ENCODE peak calls at places on chromosome 5, in four cellular contexts. One of them, this sample, is unnamed.

GRCh38 chr5:67331296-67331925 is 134.8 kb upstream of the CD180 start:
- DNase-seq in H1: no peak
- DNase-seq in endothelial cell of umbilical vein: peak
- DNase-seq in prostate gland: no peak
- DNase-seq in this sample: no peak

GRCh38 chr5:95599252-95599651 is 20.6 kb upstream of the GPR150 start:
- DNase-seq in H1: no peak
- DNase-seq in endothelial cell of umbilical vein: no peak
- DNase-seq in prostate gland: no peak
- DNase-seq in this sample: no peak

GRCh38 chr5:156096259-156096658 is 230.7 kb upstream of the SGCD start:
- DNase-seq in H1: no peak
- DNase-seq in endothelial cell of umbilical vein: no peak
- DNase-seq in prostate gland: no peak
- DNase-seq in this sample: no peak

GRCh38 chr5:141879941-141880738 is 1.9 kb upstream of the PCDH1 start:
- DNase-seq in H1: no peak
- DNase-seq in endothelial cell of umbilical vein: no peak
- DNase-seq in prostate gland: no peak
- DNase-seq in this sample: no peak

GRCh38 chr5:73625905-73626811 is at the start of gene ARHGEF28:
- DNase-seq in H1: peak
- DNase-seq in endothelial cell of umbilical vein: peak
- DNase-seq in prostate gland: peak
- DNase-seq in this sample: peak

GRCh38 chr5:150022163-150022540 is 21.6 kb downstream of the HMGXB3 start:
- DNase-seq in H1: no peak
- DNase-seq in endothelial cell of umbilical vein: peak
- DNase-seq in prostate gland: peak
- DNase-seq in this sample: no peak

GRCh38 chr5:64811050-64811640 is 42.4 kb downstream of the CWC27 start:
- DNase-seq in H1: no peak
- DNase-seq in endothelial cell of umbilical vein: peak
- DNase-seq in prostate gland: no peak
- DNase-seq in this sample: no peak

GRCh38 chr5:98768160-98769005 is 5.1 kb upstream of the RGMB start:
- DNase-seq in H1: peak
- DNase-seq in endothelial cell of umbilical vein: peak
- DNase-seq in prostate gland: no peak
- DNase-seq in this sample: no peak

GRCh38 chr5:125559296-125559695 is 812.9 kb upstream of the ZNF608 start:
- DNase-seq in H1: no peak
- DNase-seq in endothelial cell of umbilical vein: peak
- DNase-seq in prostate gland: no peak
- DNase-seq in this sample: peak

GRCh38 chr5:36730537-36731216 is 124.3 kb downstream of the SLC1A3 start:
- DNase-seq in H1: no peak
- DNase-seq in endothelial cell of umbilical vein: no peak
- DNase-seq in prostate gland: no peak
- DNase-seq in this sample: no peak

GRCh38 chr5:66743344-66743743 is 147.2 kb downstream of the MAST4 start:
- DNase-seq in H1: no peak
- DNase-seq in endothelial cell of umbilical vein: no peak
- DNase-seq in prostate gland: no peak
- DNase-seq in this sample: no peak

GRCh38 chr5:10489810-10490426 is 48.2 kb downstream of the ROPN1L start:
- DNase-seq in H1: no peak
- DNase-seq in endothelial cell of umbilical vein: peak
- DNase-seq in prostate gland: no peak
- DNase-seq in this sample: no peak

GRCh38 chr5:61732376-61732775 is 400.3 kb downstream of the ZSWIM6 start:
- DNase-seq in H1: no peak
- DNase-seq in endothelial cell of umbilical vein: no peak
- DNase-seq in prostate gland: no peak
- DNase-seq in this sample: no peak

GRCh38 chr5:58457040-58457439 is 2.8 kb downstream of the PLK2 start:
- DNase-seq in H1: no peak
- DNase-seq in endothelial cell of umbilical vein: peak
- DNase-seq in prostate gland: no peak
- DNase-seq in this sample: no peak

GRCh38 chr5:76030343-76030742 is 52.8 kb upstream of the SV2C start:
- DNase-seq in H1: no peak
- DNase-seq in endothelial cell of umbilical vein: no peak
- DNase-seq in prostate gland: no peak
- DNase-seq in this sample: no peak

GRCh38 chr5:143403607-143404415 is at the start of gene NR3C1:
- DNase-seq in H1: peak
- DNase-seq in endothelial cell of umbilical vein: peak
- DNase-seq in prostate gland: peak
- DNase-seq in this sample: peak
- TF ChIP-seq POLR2A in H1: no peak
- TF ChIP-seq POLR2A in endothelial cell of umbilical vein: no peak
- TF ChIP-seq POLR2A in prostate gland: peak
- TF ChIP-seq POLR2A in this sample: peak

DNA sequence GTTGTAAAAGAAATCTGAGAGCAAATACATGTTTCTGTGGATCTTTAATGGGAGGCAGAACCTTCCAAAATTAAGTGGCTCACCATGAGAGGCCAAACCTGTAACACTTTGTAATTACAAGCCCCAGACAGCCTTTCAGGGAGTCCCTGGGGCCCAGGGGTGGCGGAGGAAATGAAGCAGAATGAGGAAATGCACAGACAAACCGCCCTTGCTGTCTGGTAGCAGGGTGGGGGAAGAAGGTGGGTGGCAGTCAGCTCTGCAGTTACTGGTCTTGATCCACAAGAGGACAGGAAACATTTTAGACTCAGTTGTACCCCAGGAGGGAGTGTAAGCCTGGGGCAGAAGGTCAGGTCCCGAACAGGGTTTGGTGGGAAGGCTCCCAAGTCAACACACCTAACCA is 6.5 kb downstream of the ARL14EPL start:
- DNase-seq in H1: no peak
- DNase-seq in endothelial cell of umbilical vein: no peak
- DNase-seq in prostate gland: no peak
- DNase-seq in this sample: no peak
- TF ChIP-seq POLR2A in H1: no peak
- TF ChIP-seq POLR2A in endothelial cell of umbilical vein: no peak
- TF ChIP-seq POLR2A in prostate gland: no peak
- TF ChIP-seq POLR2A in this sample: no peak

GRCh38 chr5:38845555-38846378 is at the start of gene OSMR:
- DNase-seq in H1: peak
- DNase-seq in endothelial cell of umbilical vein: peak
- DNase-seq in prostate gland: peak
- DNase-seq in this sample: peak
- TF ChIP-seq POLR2A in H1: no peak
- TF ChIP-seq POLR2A in endothelial cell of umbilical vein: peak
- TF ChIP-seq POLR2A in prostate gland: peak
- TF ChIP-seq POLR2A in this sample: peak

GRCh38 chr5:72106922-72107873 is at the start of gene MAP1B:
- DNase-seq in H1: peak
- DNase-seq in endothelial cell of umbilical vein: peak
- DNase-seq in prostate gland: peak
- DNase-seq in this sample: peak
- TF ChIP-seq POLR2A in H1: peak
- TF ChIP-seq POLR2A in endothelial cell of umbilical vein: peak
- TF ChIP-seq POLR2A in prostate gland: no peak
- TF ChIP-seq POLR2A in this sample: peak

GRCh38 chr5:116084891-116085715 is at the start of gene COMMD10:
- DNase-seq in H1: peak
- DNase-seq in endothelial cell of umbilical vein: peak
- DNase-seq in prostate gland: peak
- DNase-seq in this sample: peak
- TF ChIP-seq POLR2A in H1: peak
- TF ChIP-seq POLR2A in endothelial cell of umbilical vein: peak
- TF ChIP-seq POLR2A in prostate gland: peak
- TF ChIP-seq POLR2A in this sample: peak

GRCh38 chr5:151086905-151087360 is 6.1 kb upstream of the TNIP1 start:
- DNase-seq in H1: no peak
- DNase-seq in endothelial cell of umbilical vein: no peak
- DNase-seq in prostate gland: no peak
- DNase-seq in this sample: no peak
- TF ChIP-seq POLR2A in H1: no peak
- TF ChIP-seq POLR2A in endothelial cell of umbilical vein: no peak
- TF ChIP-seq POLR2A in prostate gland: no peak
- TF ChIP-seq POLR2A in this sample: no peak

GRCh38 chr5:55994998-55995914 is 493 bp upstream of the IL6ST start:
- DNase-seq in H1: peak
- DNase-seq in endothelial cell of umbilical vein: peak
- DNase-seq in prostate gland: peak
- DNase-seq in this sample: peak
- TF ChIP-seq POLR2A in H1: no peak
- TF ChIP-seq POLR2A in endothelial cell of umbilical vein: no peak
- TF ChIP-seq POLR2A in prostate gland: peak
- TF ChIP-seq POLR2A in this sample: peak

GRCh38 chr5:176536902-176537607 is at the start of gene RNF44:
- DNase-seq in H1: peak
- DNase-seq in endothelial cell of umbilical vein: peak
- DNase-seq in prostate gland: peak
- DNase-seq in this sample: peak
- TF ChIP-seq POLR2A in H1: peak
- TF ChIP-seq POLR2A in endothelial cell of umbilical vein: no peak
- TF ChIP-seq POLR2A in prostate gland: peak
- TF ChIP-seq POLR2A in this sample: no peak

DNA sequence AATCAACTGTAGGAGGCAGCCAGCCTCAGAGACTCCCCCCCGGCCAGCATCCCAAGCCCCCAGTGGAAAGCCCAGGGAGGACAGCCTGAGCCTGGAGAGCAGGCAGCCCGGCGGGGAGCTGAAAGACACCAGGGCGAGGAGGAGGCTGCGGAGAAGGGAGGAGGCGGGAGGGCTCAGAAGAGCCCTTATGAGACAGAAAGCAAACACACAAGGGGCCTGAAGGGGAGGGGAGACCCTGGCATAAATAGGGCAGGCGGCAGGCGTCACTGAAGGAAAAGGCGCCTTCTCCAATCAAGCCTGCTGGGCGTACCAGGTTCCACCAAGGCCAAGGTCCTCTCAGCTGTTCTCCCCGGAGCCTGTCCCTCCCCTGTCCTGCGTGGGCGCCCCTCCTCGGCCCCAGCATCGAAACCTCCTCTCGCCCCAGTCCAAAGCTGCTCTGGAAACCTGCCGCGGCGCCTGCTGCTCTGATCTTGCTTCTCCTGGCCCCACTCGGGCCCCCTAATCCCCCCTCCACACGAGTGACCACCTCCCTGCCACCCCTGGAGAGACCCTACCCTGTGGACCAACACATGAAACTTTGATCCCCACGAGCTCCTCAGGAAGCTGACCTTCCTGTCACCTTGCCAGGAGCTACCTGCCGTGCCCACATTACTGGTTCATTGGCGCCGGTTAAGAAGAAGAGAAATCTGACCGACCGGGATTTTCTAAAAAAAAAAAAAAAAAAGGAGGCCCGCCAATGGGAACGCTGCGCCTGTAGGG is 1.2 kb downstream of the SLC9A3 start:
- DNase-seq in H1: no peak
- DNase-seq in endothelial cell of umbilical vein: no peak
- DNase-seq in prostate gland: no peak
- DNase-seq in this sample: no peak
- TF ChIP-seq POLR2A in H1: no peak
- TF ChIP-seq POLR2A in endothelial cell of umbilical vein: no peak
- TF ChIP-seq POLR2A in prostate gland: no peak
- TF ChIP-seq POLR2A in this sample: no peak

This sample was measured in H54.